ENCODE peak calls at places on chromosome 19, in eight cellular contexts. U is breast epithelium, P is GM12878, K is transverse colon, T is Panc1, A is GM23338, R is SK-N-SH, B is HL-60. L is an unnamed sample.

GRCh38 chr19:50323782-50324133 is 5.4 kb downstream of the KCNC3 start:
- DNase-seq in U (no peak), P (no peak), K (no peak), T (no peak), A (no peak), R (no peak), B (no peak), L (no peak)

GRCh38 chr19:41427647-41428480 is 690 bp upstream of the B3GNT8 start:
- DNase-seq in U (peak), P (no peak), K (peak), T (no peak), A (peak), R (peak), B (peak), L (no peak)

GRCh38 chr19:35843676-35844481 is 8.4 kb downstream of the NPHS1 start:
- DNase-seq in U (no peak), P (no peak), K (peak), T (no peak), A (peak), R (peak), B (no peak), L (no peak)

GRCh38 chr19:16268676-16269319 is 55.8 kb upstream of the KLF2 start:
- DNase-seq in U (no peak), P (no peak), K (no peak), T (no peak), A (no peak), R (no peak), B (no peak), L (no peak)

GRCh38 chr19:56383826-56384605 is 9.3 kb downstream of the ZNF582 start:
- DNase-seq in U (no peak), P (no peak), K (no peak), T (no peak), A (peak), R (no peak), B (no peak), L (no peak)

GRCh38 chr19:49061445-49061844 is 3.2 kb downstream of the NTF4 start:
- DNase-seq in U (no peak), P (no peak), K (no peak), T (no peak), A (no peak), R (peak), B (no peak), L (no peak)

GRCh38 chr19:57210381-57210780 is 19.1 kb downstream of the ZNF264 start:
- DNase-seq in U (no peak), P (no peak), K (no peak), T (no peak), A (no peak), R (no peak), B (no peak), L (no peak)

GRCh38 chr19:32017341-32017948 is 328.0 kb upstream of the ZNF507 start:
- DNase-seq in U (no peak), P (no peak), K (no peak), T (no peak), A (no peak), R (no peak), B (no peak), L (no peak)

GRCh38 chr19:8393192-8393870 is 3.2 kb downstream of the RAB11B start:
- DNase-seq in U (no peak), P (no peak), K (no peak), T (no peak), A (no peak), R (no peak), B (no peak), L (no peak)

GRCh38 chr19:43624933-43625332 is 5.5 kb upstream of the ZNF428 start:
- DNase-seq in U (no peak), P (no peak), K (peak), T (no peak), A (peak), R (no peak), B (peak), L (no peak)

GRCh38 chr19:11145147-11145924 is 10.2 kb downstream of the SPC24 start:
- DNase-seq in U (no peak), P (no peak), K (no peak), T (no peak), A (no peak), R (no peak), B (no peak), L (no peak)

GRCh38 chr19:10045371-10045770 is 32.1 kb downstream of the RDH8 start:
- DNase-seq in U (no peak), P (no peak), K (no peak), T (no peak), A (no peak), R (no peak), B (no peak), L (no peak)

GRCh38 chr19:51702754-51703654 is 9.9 kb downstream of the SPACA6 start:
- DNase-seq in U (peak), P (no peak), K (peak), T (no peak), A (peak), R (peak), B (no peak), L (no peak)

GRCh38 chr19:14146789-14147216 is 10.4 kb upstream of the ASF1B start:
- DNase-seq in U (no peak), P (no peak), K (no peak), T (no peak), A (no peak), R (no peak), B (peak), L (no peak)

GRCh38 chr19:48826606-48827020 is 9.7 kb downstream of the HSD17B14 start:
- DNase-seq in U (no peak), P (no peak), K (peak), T (no peak), A (peak), R (no peak), B (no peak), L (no peak)

GRCh38 chr19:10061717-10062310 is 24.3 kb upstream of the SHFL start:
- DNase-seq in U (no peak), P (no peak), K (no peak), T (no peak), A (peak), R (no peak), B (no peak), L (no peak)

GRCh38 chr19:35248310-35249145 is at the start of gene LSR:
- DNase-seq in U (peak), P (peak), K (peak), T (peak), A (peak), R (no peak), B (no peak), L (no peak)

GRCh38 chr19:7743425-7743841 is 3.9 kb downstream of the CD209 start:
- DNase-seq in U (no peak), P (peak), K (no peak), T (no peak), A (no peak), R (no peak), B (no peak), L (no peak)

GRCh38 chr19:6767357-6768235 is at the start of gene SH2D3A:
- DNase-seq in U (peak), P (peak), K (peak), T (no peak), A (peak), R (peak), B (peak), L (peak)

GRCh38 chr19:36604656-36605100 is 435 bp upstream of the ZNF382 start:
- DNase-seq in U (no peak), P (peak), K (peak), T (no peak), A (peak), R (peak), B (peak), L (no peak)

GRCh38 chr19:8459520-8460260 is 14.9 kb downstream of the HNRNPM start:
- DNase-seq in U (no peak), P (no peak), K (no peak), T (peak), A (no peak), R (no peak), B (no peak), L (no peak)

GRCh38 chr19:15869109-15869555 is 28.7 kb downstream of the CYP4F2 start:
- DNase-seq in U (no peak), P (no peak), K (peak), T (peak), A (peak), R (peak), B (peak), L (no peak)

GRCh38 chr19:45952691-45953505 is 20.8 kb downstream of the NOVA2 start:
- DNase-seq in U (no peak), P (no peak), K (peak), T (no peak), A (peak), R (peak), B (peak), L (no peak)

GRCh38 chr19:4647676-4648644 is 8.6 kb downstream of the TNFAIP8L1 start:
- DNase-seq in U (no peak), P (no peak), K (no peak), T (no peak), A (peak), R (no peak), B (no peak), L (no peak)

GRCh38 chr19:1068111-1069001 is 1.4 kb downstream of the ARHGAP45 start:
- DNase-seq in U (no peak), P (no peak), K (peak), T (no peak), A (no peak), R (no peak), B (peak), L (no peak)

GRCh38 chr19:15251010-15251748 is 18.9 kb upstream of the EPHX3 start:
- DNase-seq in U (no peak), P (no peak), K (no peak), T (no peak), A (no peak), R (no peak), B (no peak), L (no peak)

GRCh38 chr19:10952809-10953208 is 8.0 kb upstream of the SMARCA4 start:
- DNase-seq in U (peak), P (no peak), K (peak), T (no peak), A (no peak), R (no peak), B (no peak), L (no peak)

GRCh38 chr19:45791744-45792481 is 732 bp downstream of the DMWD start:
- DNase-seq in U (no peak), P (no peak), K (no peak), T (no peak), A (no peak), R (no peak), B (no peak), L (no peak)

GRCh38 chr19:34960103-34960805 is 3.8 kb downstream of the ZNF792 start:
- DNase-seq in U (no peak), P (no peak), K (no peak), T (no peak), A (no peak), R (no peak), B (no peak), L (no peak)

GRCh38 chr19:40265763-40266099 is 19.4 kb downstream of the AKT2 start:
- DNase-seq in U (no peak), P (no peak), K (no peak), T (no peak), A (no peak), R (no peak), B (no peak), L (no peak)

GRCh38 chr19:9935409-9936062 is 779 bp downstream of the OLFM2 start:
- DNase-seq in U (no peak), P (no peak), K (no peak), T (no peak), A (peak), R (peak), B (no peak), L (no peak)

GRCh38 chr19:51030631-51031030 is 4.2 kb downstream of the KLK12 start:
- DNase-seq in U (no peak), P (no peak), K (no peak), T (no peak), A (peak), R (peak), B (no peak), L (no peak)

GRCh38 chr19:31356587-31357314 is 7.5 kb upstream of the TSHZ3 start:
- DNase-seq in U (no peak), P (no peak), K (peak), T (no peak), A (peak), R (peak), B (peak), L (no peak)

GRCh38 chr19:44746946-44747738 is 1.4 kb upstream of the BCL3 start:
- DNase-seq in U (peak), P (peak), K (peak), T (peak), A (peak), R (peak), B (peak), L (no peak)
- TF ChIP-seq POLR2AphosphoS5 in U (peak), P (peak), K (peak), T (no peak), A (no peak), R (peak), B (peak), L (peak)

GRCh38 chr19:17404015-17404414 is 1.4 kb downstream of the BST2 start:
- DNase-seq in U (no peak), P (no peak), K (no peak), T (no peak), A (peak), R (no peak), B (no peak), L (no peak)
- H3K4me3 ChIP-seq in U (peak), P (peak), K (peak), T (no peak), A (peak), R (no peak), B (peak), L (no peak)

DNA sequence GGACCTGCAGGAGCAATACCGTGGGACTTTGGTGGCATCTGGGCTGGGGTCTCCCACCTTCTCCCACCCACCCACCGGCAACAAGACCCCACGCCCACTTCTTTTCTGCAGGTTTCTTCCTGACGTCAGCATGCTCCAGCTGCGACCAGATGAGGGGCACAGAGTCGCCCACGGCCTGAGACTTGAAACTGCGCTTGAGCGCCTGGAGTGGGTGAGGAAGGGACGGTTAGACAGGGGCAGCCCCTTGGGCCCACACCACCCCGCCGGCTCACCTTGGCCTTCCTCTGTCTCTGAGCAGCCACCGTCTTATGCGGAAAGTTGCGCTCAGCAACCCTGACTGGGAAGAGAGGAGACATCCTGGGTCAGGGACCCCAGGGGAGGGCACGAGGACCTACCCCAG is 2.2 kb downstream of the GARIN5B start:
- DNase-seq in U (no peak), P (no peak), K (no peak), T (no peak), A (no peak), R (no peak), B (no peak), L (no peak)
- H3K27ac ChIP-seq in U (no peak), P (no peak), K (no peak), T (no peak), A (no peak), R (no peak), B (no peak), L (no peak)

GRCh38 chr19:2944403-2944774 is 382 bp downstream of the ZNF77 start:
- DNase-seq in U (no peak), P (no peak), K (no peak), T (no peak), A (no peak), R (no peak), B (no peak), L (no peak)

GRCh38 chr19:2949939-2950285 is 5.1 kb upstream of the ZNF77 start:
- DNase-seq in U (no peak), P (no peak), K (no peak), T (no peak), A (peak), R (peak), B (peak), L (no peak)

GRCh38 chr19:2945575-2946184 is 909 bp upstream of the ZNF77 start:
- DNase-seq in U (no peak), P (no peak), K (no peak), T (no peak), A (no peak), R (no peak), B (no peak), L (no peak)

GRCh38 chr19:2942928-2943640 is 1.7 kb downstream of the ZNF77 start:
- DNase-seq in U (no peak), P (no peak), K (no peak), T (no peak), A (no peak), R (no peak), B (peak), L (no peak)

DNA sequence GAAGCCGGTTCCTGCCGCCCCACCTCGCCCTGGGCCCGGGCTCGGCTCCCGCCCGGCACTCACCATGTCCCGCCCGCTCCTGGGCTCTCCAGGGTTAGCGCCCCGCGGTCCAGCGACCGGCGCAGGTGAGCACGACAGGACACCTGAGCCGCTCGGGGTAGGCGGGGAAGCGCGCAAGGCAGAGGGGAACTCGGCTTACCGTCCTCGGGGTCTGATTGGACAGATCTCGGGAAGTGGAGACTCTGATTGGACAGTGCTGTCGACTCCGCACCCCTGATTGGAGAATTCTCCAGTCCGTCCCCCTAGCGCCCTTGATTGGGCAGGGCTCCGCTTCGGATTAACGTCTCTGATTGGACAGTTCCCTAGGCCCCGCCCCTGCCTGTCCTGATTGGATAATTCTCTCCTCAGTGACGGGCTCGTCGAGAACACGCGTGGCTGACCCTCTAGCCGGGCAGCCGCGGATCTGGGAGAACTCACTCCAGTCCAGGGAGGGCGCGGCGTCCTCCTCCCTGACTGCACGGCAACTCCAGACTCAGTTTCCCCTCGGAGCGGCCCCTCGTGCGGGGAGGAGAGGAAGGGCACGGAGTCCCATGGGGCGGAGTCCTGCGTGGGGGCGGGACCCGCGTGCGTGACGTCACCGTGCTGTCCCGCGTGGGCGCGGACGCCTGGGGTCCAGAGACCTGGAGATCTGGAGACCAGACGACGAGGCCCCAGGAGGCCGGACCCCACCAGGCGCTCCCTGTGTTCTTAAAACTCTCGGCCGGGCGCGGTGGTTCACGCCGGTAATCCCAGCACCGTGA is at the start of gene ZNF77:
- DNase-seq in U (peak), P (peak), K (peak), T (peak), A (peak), R (peak), B (peak), L (peak)
- TF ChIP-seq POLR2AphosphoS5 in U (peak), P (peak), K (peak), T (no peak), A (peak), R (peak), B (no peak), L (peak)

GRCh38 chr19:18008814-18009213 is 844 bp downstream of the ARRDC2 start:
- DNase-seq in U (no peak), P (no peak), K (no peak), T (no peak), A (no peak), R (no peak), B (no peak), L (no peak)
- H3K4me3 ChIP-seq in U (peak), P (peak), K (peak), T (peak), A (no peak), R (no peak), B (no peak), L (no peak)

GRCh38 chr19:2089001-2089711 is 7.0 kb downstream of the MOB3A start:
- DNase-seq in U (no peak), P (peak), K (no peak), T (no peak), A (no peak), R (peak), B (no peak), L (no peak)

GRCh38 chr19:2083174-2083854 is 12.8 kb downstream of the MOB3A start:
- DNase-seq in U (no peak), P (no peak), K (peak), T (no peak), A (no peak), R (peak), B (peak), L (no peak)

GRCh38 chr19:2089727-2090053 is 6.4 kb downstream of the MOB3A start:
- DNase-seq in U (no peak), P (no peak), K (no peak), T (no peak), A (no peak), R (no peak), B (no peak), L (no peak)

GRCh38 chr19:2084993-2085720 is 11.0 kb downstream of the MOB3A start:
- DNase-seq in U (no peak), P (peak), K (peak), T (no peak), A (no peak), R (peak), B (peak), L (no peak)

GRCh38 chr19:2087621-2088100 is 8.5 kb downstream of the MOB3A start:
- DNase-seq in U (no peak), P (peak), K (peak), T (no peak), A (no peak), R (peak), B (peak), L (no peak)
- H3K27ac ChIP-seq in U (peak), P (peak), K (peak), T (no peak), A (no peak), R (no peak), B (peak), L (no peak)

GRCh38 chr19:13053761-13054604 is 48.7 kb downstream of the LYL1 start:
- DNase-seq in U (peak), P (no peak), K (peak), T (peak), A (peak), R (peak), B (no peak), L (no peak)
- TF ChIP-seq POLR2AphosphoS5 in U (peak), P (no peak), K (no peak), T (peak), A (no peak), R (peak), B (no peak), L (no peak)